ENCODE peak calls at places on chromosome 4, in five cellular contexts. C, F, O, Z and J are unnamed samples.

GRCh38 chr4:85762204-85762884 is 287.4 kb downstream of the ARHGAP24 start:
- DNase-seq in F (no peak), C (peak; percentile 93), Z (no peak), O (no peak), J (no peak)

GRCh38 chr4:3446631-3447320 is 5.0 kb downstream of the HGFAC start:
- DNase-seq in O (no peak), Z (no peak), C (no peak), F (no peak), J (no peak)

GRCh38 chr4:180665994-180666818 is 1577.0 kb upstream of the TENM3 start:
- DNase-seq in C (peak; percentile 68), O (peak; percentile 18), F (peak; percentile 39), Z (peak; percentile 45), J (peak; percentile 3)

GRCh38 chr4:54440394-54441223 is 211.5 kb downstream of the PDGFRA start:
- DNase-seq in Z (no peak), O (peak; percentile 3), F (no peak), C (peak; percentile 56), J (peak; percentile 12)

GRCh38 chr4:31081375-31081774 is 361.2 kb downstream of the PCDH7 start:
- DNase-seq in O (no peak), C (peak; percentile 60), F (no peak), Z (no peak), J (no peak)

GRCh38 chr4:150569384-150569987 is 12.5 kb upstream of the MAB21L2 start:
- DNase-seq in F (no peak), Z (no peak), O (no peak), C (peak; percentile 83), J (no peak)

GRCh38 chr4:52051213-52051614 is at the start of gene SPATA18:
- DNase-seq in O (no peak), Z (peak; percentile 62), C (peak; percentile 10), F (no peak), J (peak; percentile 54)

GRCh38 chr4:36236159-36236558 is 8.2 kb downstream of the ARAP2 start:
- DNase-seq in Z (no peak), C (no peak), O (no peak), F (no peak), J (no peak)

GRCh38 chr4:113708250-113708649 is 53.3 kb downstream of the CAMK2D start:
- DNase-seq in C (peak; percentile 17), O (no peak), F (no peak), Z (no peak), J (no peak)

GRCh38 chr4:185534850-185535761 is at the start of gene PDLIM3:
- DNase-seq in O (peak; percentile 42), C (no peak), F (no peak), Z (peak; percentile 63), J (peak; percentile 20)

GRCh38 chr4:76867880-76868655 is 29.9 kb downstream of the SOWAHB start:
- DNase-seq in O (peak; percentile 0), F (no peak), C (no peak), Z (no peak), J (no peak)

GRCh38 chr4:43776371-43776770 is 672.2 kb downstream of the KCTD8 start:
- DNase-seq in F (no peak), Z (peak; percentile 5), O (no peak), C (peak; percentile 3), J (no peak)

GRCh38 chr4:4930677-4931076 is 71.2 kb downstream of the MSX1 start:
- DNase-seq in O (no peak), F (no peak), Z (no peak), C (no peak), J (no peak)

GRCh38 chr4:143185253-143186107 is 763 bp downstream of the USP38 start:
- DNase-seq in O (no peak), Z (peak; percentile 18), C (peak; percentile 37), F (peak; percentile 51), J (peak; percentile 15)

GRCh38 chr4:45897934-45898585 is 225.8 kb downstream of the GABRG1 start:
- DNase-seq in C (no peak), Z (no peak), F (no peak), O (no peak), J (no peak)

GRCh38 chr4:163540448-163540847 is 46.0 kb downstream of the TMA16 start:
- DNase-seq in O (no peak), C (no peak), Z (no peak), F (no peak), J (no peak)

GRCh38 chr4:54783402-54784110 is 125.8 kb downstream of the KIT start:
- DNase-seq in Z (no peak), F (no peak), C (peak; percentile 6), O (no peak), J (no peak)

GRCh38 chr4:146520894-146521542 is 722 bp downstream of the SLC10A7 start:
- DNase-seq in Z (peak; percentile 48), O (peak; percentile 2), C (peak; percentile 63), F (peak; percentile 42), J (peak; percentile 19)

GRCh38 chr4:39259571-39260330 is 77.4 kb downstream of the WDR19 start:
- DNase-seq in Z (no peak), F (no peak), C (peak; percentile 12), O (no peak), J (no peak)

GRCh38 chr4:16530688-16531635 is 304.7 kb upstream of the TAPT1 start:
- DNase-seq in C (peak; percentile 36), Z (no peak), O (no peak), F (no peak), J (no peak)

GRCh38 chr4:3440011-3440410 is 1.8 kb upstream of the HGFAC start:
- DNase-seq in F (no peak), Z (no peak), O (no peak), C (no peak), J (no peak)

GRCh38 chr4:168304744-168305459 is 13.7 kb downstream of the DDX60 start:
- DNase-seq in Z (no peak), O (no peak), F (no peak), C (peak; percentile 75), J (no peak)

GRCh38 chr4:122901621-122902020 is 20.8 kb downstream of the NUDT6 start:
- DNase-seq in Z (no peak), O (no peak), C (no peak), F (no peak), J (no peak)

GRCh38 chr4:179196511-179196910 is 1754.3 kb upstream of the AGA start:
- DNase-seq in Z (no peak), C (no peak), O (no peak), F (no peak), J (no peak)

GRCh38 chr4:89296871-89297270 is 10.7 kb downstream of the GPRIN3 start:
- DNase-seq in Z (no peak), F (no peak), O (no peak), C (no peak), J (no peak)

GRCh38 chr4:158125325-158125724 is 47.5 kb downstream of the GASK1B start:
- DNase-seq in C (no peak), Z (no peak), F (no peak), O (no peak), J (no peak)

GRCh38 chr4:22514001-22514400 is 1.9 kb downstream of the ADGRA3 start:
- DNase-seq in Z (no peak), C (peak; percentile 83), O (no peak), F (no peak), J (no peak)

GRCh38 chr4:89308161-89308500 is 531 bp upstream of the GPRIN3 start:
- DNase-seq in F (no peak), O (no peak), C (no peak), Z (no peak), J (no peak)

GRCh38 chr4:146033149-146033548 is 94.5 kb upstream of the ZNF827 start:
- DNase-seq in C (no peak), O (no peak), Z (no peak), F (no peak), J (no peak)

GRCh38 chr4:123037809-123038208 is 115.4 kb upstream of the NUDT6 start:
- DNase-seq in Z (no peak), C (peak; percentile 53), F (no peak), O (no peak), J (no peak)

GRCh38 chr4:168028970-168029610 is 63.2 kb upstream of the ANXA10 start:
- DNase-seq in O (peak; percentile 49), Z (no peak), C (peak; percentile 18), F (no peak), J (no peak)

GRCh38 chr4:84596826-84597225 is 13.9 kb downstream of the CDS1 start:
- DNase-seq in F (no peak), C (no peak), O (no peak), Z (no peak), J (no peak)

GRCh38 chr4:141711211-141711610 is 74.8 kb downstream of the IL15 start:
- DNase-seq in O (no peak), F (no peak), C (peak; percentile 54), Z (no peak), J (no peak)

GRCh38 chr4:101033986-101034385 is 313.3 kb downstream of the PPP3CA start:
- DNase-seq in O (no peak), Z (no peak), C (no peak), F (no peak), J (no peak)

GRCh38 chr4:156328882-156329281 is 375.2 kb upstream of the CTSO start:
- DNase-seq in Z (no peak), C (no peak), F (no peak), O (no peak), J (no peak)

GRCh38 chr4:8355864-8356565 is 84.5 kb downstream of the ACOX3 start:
- DNase-seq in C (no peak), Z (no peak), F (no peak), O (no peak), J (no peak)

GRCh38 chr4:2332201-2332975 is 70.5 kb upstream of the MXD4 start:
- DNase-seq in Z (no peak), O (no peak), F (no peak), C (no peak), J (no peak)

GRCh38 chr4:8593268-8594096 is 917 bp downstream of the CPZ start:
- DNase-seq in Z (no peak), F (no peak), C (no peak), O (no peak), J (no peak)

GRCh38 chr4:26050212-26050643 is 136.2 kb downstream of the SMIM20 start:
- DNase-seq in F (no peak), Z (no peak), C (no peak), O (no peak), J (no peak)

GRCh38 chr4:147860960-147861359 is 129.1 kb downstream of the ARHGAP10 start:
- DNase-seq in Z (no peak), O (no peak), C (no peak), F (no peak), J (no peak)